ENCODE peak calls at places on chromosomes 16 and 17, in seven cellular contexts. Y, S, Z, K, G, A and R are unnamed samples.

GRCh38 chr17:68351395-68351794 is 60.1 kb downstream of the ARSG start:
- DNase-seq in Y (no peak), S (no peak), Z (no peak), K (no peak), G (peak; percentile 64), A (no peak), R (no peak)

GRCh38 chr17:56699186-56699895 is 105.8 kb downstream of the NOG start:
- DNase-seq in Y (peak; percentile 55), S (no peak), Z (peak; percentile 68), K (no peak), G (peak; percentile 20), A (no peak), R (no peak)

GRCh38 chr17:17506893-17507464 is 10.8 kb upstream of the RASD1 start:
- DNase-seq in Y (peak; percentile 82), S (no peak), Z (no peak), K (no peak), G (no peak), A (peak; percentile 90), R (no peak)

GRCh38 chr16:68802190-68802589 is 41.1 kb upstream of the TANGO6 start:
- DNase-seq in Y (no peak), S (no peak), Z (no peak), K (no peak), G (no peak), A (no peak), R (no peak)

GRCh38 chr17:68378202-68379149 is 78.8 kb downstream of the WIPI1 start:
- DNase-seq in Y (peak; percentile 98), S (no peak), Z (no peak), K (no peak), G (peak; percentile 98), A (no peak), R (no peak)

GRCh38 chr17:9470171-9470570 is 105.4 kb downstream of the STX8 start:
- DNase-seq in Y (no peak), S (peak; percentile 20), Z (no peak), K (no peak), G (no peak), A (no peak), R (no peak)

GRCh38 chr16:54431041-54431996 is 144.7 kb upstream of the IRX3 start:
- DNase-seq in Y (no peak), S (no peak), Z (no peak), K (peak; percentile 9), G (no peak), A (no peak), R (no peak)

GRCh38 chr16:85248857-85249256 is 136.6 kb upstream of the CIBAR2 start:
- DNase-seq in Y (no peak), S (no peak), Z (no peak), K (no peak), G (no peak), A (no peak), R (no peak)

GRCh38 chr16:57754354-57755060 is 18.9 kb downstream of the KATNB1 start:
- DNase-seq in Y (peak; percentile 14), S (no peak), Z (no peak), K (no peak), G (no peak), A (no peak), R (no peak)

GRCh38 chr17:35149941-35150340 is 2.3 kb downstream of the UNC45B start:
- DNase-seq in Y (no peak), S (no peak), Z (no peak), K (no peak), G (no peak), A (no peak), R (no peak)

GRCh38 chr16:19210175-19210924 is 42.3 kb downstream of the SYT17 start:
- DNase-seq in Y (no peak), S (no peak), Z (no peak), K (no peak), G (no peak), A (no peak), R (no peak)

GRCh38 chr17:1005361-1005946 is 8.5 kb downstream of the TIMM22 start:
- DNase-seq in Y (peak; percentile 72), S (no peak), Z (no peak), K (no peak), G (peak; percentile 73), A (peak; percentile 63), R (no peak)

GRCh38 chr17:28828294-28829040 is 14.1 kb downstream of the FAM222B start:
- DNase-seq in Y (no peak), S (no peak), Z (no peak), K (no peak), G (no peak), A (no peak), R (no peak)

GRCh38 chr16:85665929-85666328 is 22.8 kb downstream of the GINS2 start:
- DNase-seq in Y (peak; percentile 14), S (no peak), Z (no peak), K (no peak), G (no peak), A (no peak), R (no peak)

GRCh38 chr17:65131946-65132345 is 5.2 kb upstream of the RGS9 start:
- DNase-seq in Y (no peak), S (no peak), Z (no peak), K (no peak), G (no peak), A (no peak), R (no peak)

GRCh38 chr16:57601801-57602478 is 26.5 kb upstream of the ADGRG1 start:
- DNase-seq in Y (no peak), S (peak; percentile 85), Z (no peak), K (peak; percentile 38), G (no peak), A (no peak), R (no peak)

GRCh38 chr17:49687878-49688491 is 10.1 kb upstream of the SPOP start:
- DNase-seq in Y (no peak), S (peak; percentile 32), Z (no peak), K (no peak), G (no peak), A (no peak), R (no peak)

GRCh38 chr17:36127199-36127881 is 23.7 kb downstream of the CCL4 start:
- DNase-seq in Y (no peak), S (no peak), Z (no peak), K (no peak), G (no peak), A (no peak), R (no peak)

GRCh38 chr17:83080641-83081560 is 1.5 kb downstream of the METRNL start:
- DNase-seq in Y (peak; percentile 66), S (peak; percentile 39), Z (no peak), K (no peak), G (peak; percentile 53), A (no peak), R (no peak)

GRCh38 chr17:58339775-58340622 is 11.4 kb upstream of the TSPOAP1 start:
- DNase-seq in Y (no peak), S (peak; percentile 43), Z (no peak), K (peak; percentile 40), G (no peak), A (no peak), R (no peak)

GRCh38 chr17:56785997-56786680 is 47.6 kb downstream of the C17orf67 start:
- DNase-seq in Y (no peak), S (no peak), Z (no peak), K (no peak), G (no peak), A (no peak), R (no peak)

GRCh38 chr16:31452631-31453106 is 6.6 kb upstream of the ARMC5 start:
- DNase-seq in Y (no peak), S (no peak), Z (no peak), K (no peak), G (no peak), A (no peak), R (no peak)